ENCODE peak calls at places on chromosomes 4 and X, in five cellular contexts. X is SK-N-SH, Q is K562, L is HepG2, S is H1. O is an unnamed sample.

GRCh38 chrX:118523920-118524319 is 28.3 kb downstream of the DOCK11 start:
- DNase-seq in X (no peak), Q (peak; percentile 51), L (no peak), S (no peak), O (no peak)

GRCh38 chrX:133215747-133216146 is 2.4 kb downstream of the TFDP3 start:
- DNase-seq in X (peak; percentile 40), Q (peak; percentile 29), L (peak; percentile 8), S (no peak), O (no peak)

GRCh38 chr4:95044204-95044848 is 286.6 kb downstream of the BMPR1B start:
- DNase-seq in X (no peak), Q (no peak), L (no peak), S (no peak), O (no peak)

GRCh38 chr4:15413623-15414019 is 14.2 kb upstream of the C1QTNF7 start:
- DNase-seq in X (no peak), Q (no peak), L (no peak), S (no peak), O (no peak)

GRCh38 chr4:139609647-139610046 is 53.6 kb upstream of the SETD7 start:
- DNase-seq in X (no peak), Q (no peak), L (no peak), S (no peak), O (no peak)

GRCh38 chr4:39621582-39621981 is 17.1 kb downstream of the SMIM14 start:
- DNase-seq in X (no peak), Q (peak; percentile 66), L (peak; percentile 88), S (no peak), O (no peak)

GRCh38 chr4:95580226-95580625 is 31.5 kb upstream of the UNC5C start:
- DNase-seq in X (no peak), Q (no peak), L (no peak), S (no peak), O (no peak)

GRCh38 chrX:105526431-105526830 is 295.9 kb upstream of the NRK start:
- DNase-seq in X (no peak), Q (no peak), L (no peak), S (no peak), O (no peak)

GRCh38 chr4:158850800-158851644 is 82.2 kb downstream of the FNIP2 start:
- DNase-seq in X (peak; percentile 41), Q (peak; percentile 38), L (no peak), S (no peak), O (no peak)

GRCh38 chrX:110218591-110218990 is 99.3 kb downstream of the AMMECR1 start:
- DNase-seq in X (no peak), Q (no peak), L (no peak), S (no peak), O (no peak)

GRCh38 chrX:132395645-132396044 is 93.2 kb downstream of the MBNL3 start:
- DNase-seq in X (no peak), Q (no peak), L (no peak), S (no peak), O (no peak)

GRCh38 chr4:168744021-168744420 is 247.2 kb downstream of the PALLD start:
- DNase-seq in X (no peak), Q (no peak), L (peak; percentile 3), S (no peak), O (no peak)

GRCh38 chr4:89753601-89754066 is 83.3 kb downstream of the SNCA start:
- DNase-seq in X (peak; percentile 20), Q (no peak), L (peak; percentile 30), S (no peak), O (no peak)

GRCh38 chr4:113145519-113146291 is 96.3 kb downstream of the ANK2 start:
- DNase-seq in X (no peak), Q (no peak), L (peak; percentile 85), S (peak; percentile 46), O (no peak)

GRCh38 chrX:150504399-150505186 is 63.8 kb upstream of the MTM1 start:
- DNase-seq in X (peak; percentile 26), Q (peak; percentile 6), L (no peak), S (no peak), O (no peak)

GRCh38 chrX:150502091-150502490 is 66.3 kb upstream of the MTM1 start:
- DNase-seq in X (no peak), Q (no peak), L (no peak), S (no peak), O (no peak)

GRCh38 chrX:150506020-150506419 is 62.4 kb upstream of the MTM1 start:
- DNase-seq in X (no peak), Q (no peak), L (no peak), S (no peak), O (no peak)

GRCh38 chrX:150503898-150504219 is 64.6 kb upstream of the MTM1 start:
- DNase-seq in X (no peak), Q (no peak), L (no peak), S (no peak), O (no peak)

GRCh38 chrX:150502979-150503897 is 65.2 kb upstream of the MTM1 start:
- DNase-seq in X (no peak), Q (no peak), L (no peak), S (no peak), O (no peak)
- TF ChIP-seq GABPA in X (no peak), Q (no peak), L (no peak), S (no peak), O (no peak)

GRCh38 chrX:119759333-119759766 is 962 bp downstream of the SOWAHD start:
- DNase-seq in X (peak; percentile 29), Q (no peak), L (no peak), S (no peak), O (no peak)

GRCh38 chrX:119757646-119757978 is 776 bp upstream of the SOWAHD start:
- DNase-seq in X (no peak), Q (no peak), L (no peak), S (no peak), O (no peak)

GRCh38 chrX:119760026-119760902 is 1.9 kb downstream of the SOWAHD start:
- DNase-seq in X (peak; percentile 5), Q (no peak), L (no peak), S (no peak), O (peak; percentile 56)

GRCh38 chrX:119757979-119758681 is at the start of gene SOWAHD:
- DNase-seq in X (peak; percentile 63), Q (peak; percentile 32), L (peak; percentile 50), S (no peak), O (peak; percentile 90)

DNA sequence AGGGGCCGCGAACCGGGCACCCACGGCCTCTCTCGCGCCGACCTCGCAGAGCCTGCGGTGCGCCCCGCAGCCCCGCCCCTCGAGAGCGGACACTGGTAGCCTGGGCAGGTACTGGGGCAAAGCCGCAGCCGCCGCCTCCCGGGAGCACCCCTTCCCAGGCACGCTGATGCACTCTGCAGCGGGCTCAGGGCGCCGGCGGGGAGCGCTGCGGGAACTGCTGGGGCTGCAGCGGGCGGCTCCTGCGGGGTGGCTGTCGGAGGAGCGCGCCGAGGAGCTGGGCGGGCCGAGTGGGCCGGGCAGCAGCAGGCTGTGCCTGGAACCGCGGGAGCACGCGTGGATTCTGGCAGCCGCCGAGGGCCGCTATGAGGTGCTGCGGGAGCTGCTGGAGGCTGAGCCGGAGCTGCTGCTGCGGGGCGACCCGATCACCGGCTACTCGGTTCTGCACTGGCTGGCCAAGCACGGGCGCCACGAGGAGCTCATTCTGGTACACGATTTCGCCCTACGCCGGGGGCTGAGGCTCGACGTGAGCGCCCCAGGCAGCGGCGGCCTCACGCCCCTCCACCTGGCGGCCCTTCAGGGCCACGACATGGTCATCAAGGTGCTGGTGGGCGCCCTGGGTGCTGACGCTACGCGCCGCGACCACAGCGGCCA is 419 bp downstream of the SOWAHD start:
- DNase-seq in X (peak; percentile 67), Q (peak; percentile 29), L (no peak), S (no peak), O (no peak)
- TF ChIP-seq GABPA in X (no peak), Q (no peak), L (no peak), S (no peak), O (no peak)

DNA sequence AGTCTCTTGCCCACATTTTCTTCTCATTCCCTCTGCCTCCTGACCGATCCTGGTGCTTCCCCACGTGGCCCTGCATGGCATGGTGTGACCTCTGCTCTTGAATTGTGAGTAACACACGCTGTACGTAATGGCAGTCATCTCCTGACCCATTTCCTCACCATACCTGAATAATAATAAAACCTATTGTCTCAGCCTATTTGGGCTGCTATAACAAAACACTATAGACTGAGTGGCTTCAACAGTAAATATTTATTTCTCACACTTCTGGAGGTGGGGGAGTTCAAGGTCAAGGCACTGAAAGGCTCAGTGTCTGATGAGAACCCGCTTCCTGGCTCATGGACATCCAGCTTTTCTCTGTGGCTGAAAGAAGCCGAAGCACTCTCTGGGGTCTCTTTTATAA is 77.1 kb upstream of the ENPP6 start:
- DNase-seq in X (no peak), Q (no peak), L (no peak), S (no peak), O (no peak)
- TF ChIP-seq GABPA in X (no peak), Q (no peak), L (no peak), S (no peak), O (no peak)

DNA sequence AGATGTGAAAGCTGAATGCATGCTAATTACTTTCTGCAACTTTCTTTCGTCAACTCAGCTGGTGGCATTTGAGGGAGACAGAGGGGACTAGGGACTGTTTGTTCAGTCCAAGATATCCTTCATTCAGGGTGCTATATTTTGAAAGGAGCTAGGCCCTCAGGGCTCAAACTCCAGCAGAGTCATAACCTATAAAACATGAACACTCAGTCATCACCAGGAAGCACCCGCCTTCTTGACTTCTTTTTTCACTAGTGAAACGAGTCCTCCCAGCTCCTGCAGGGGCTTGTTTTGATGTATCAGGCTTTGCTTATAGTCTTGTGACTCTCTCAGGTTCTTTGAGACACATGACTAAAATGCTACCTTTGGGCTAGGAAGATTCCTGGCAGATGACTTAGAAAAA is 230.6 kb downstream of the PCDH7 start:
- DNase-seq in X (no peak), Q (no peak), L (no peak), S (no peak), O (no peak)
- TF ChIP-seq GABPA in X (no peak), Q (no peak), L (no peak), S (no peak), O (no peak)

GRCh38 chrX:17521871-17522693 is 147.1 kb downstream of the NHS start:
- DNase-seq in X (peak; percentile 62), Q (peak; percentile 1), L (no peak), S (no peak), O (no peak)
- TF ChIP-seq GABPA in X (no peak), Q (no peak), L (no peak), S (no peak), O (no peak)

GRCh38 chr4:55637272-55637820 is 1.2 kb upstream of the NMU start:
- DNase-seq in X (no peak), Q (peak; percentile 88), L (no peak), S (no peak), O (no peak)

GRCh38 chr4:55635282-55635681 is 816 bp downstream of the NMU start:
- DNase-seq in X (peak; percentile 32), Q (peak; percentile 84), L (no peak), S (no peak), O (no peak)

GRCh38 chr4:55636622-55636999 is 513 bp upstream of the NMU start:
- DNase-seq in X (peak; percentile 44), Q (peak; percentile 52), L (no peak), S (no peak), O (no peak)

GRCh38 chr4:55634417-55635128 is 1.5 kb downstream of the NMU start:
- DNase-seq in X (no peak), Q (peak; percentile 46), L (no peak), S (no peak), O (no peak)

GRCh38 chr4:55635760-55636621 is at the start of gene NMU:
- DNase-seq in X (peak; percentile 87), Q (peak; percentile 89), L (peak; percentile 13), S (no peak), O (no peak)
- TF ChIP-seq GABPA in X (no peak), Q (no peak), L (no peak), S (peak; percentile 26), O (no peak)